ENCODE peak calls at places on chromosomes 16 and 17, in five cellular contexts. T is fibroblast of mammary gland, D is SW 1271, J is suprapubic skin, X is upper lobe of right lung. K is an unnamed sample.

GRCh38 chr16:50884066-50884860 is 142.4 kb downstream of the CYLD start:
- DNase-seq in T (no peak), D (no peak), J (no peak), X (no peak), K (no peak)

GRCh38 chr16:35174006-35174405 is 1714.6 kb downstream of the TP53TG3F start:
- DNase-seq in T (no peak), D (no peak), J (no peak), X (peak; percentile 39), K (no peak)

GRCh38 chr17:49783051-49783715 is 5.3 kb upstream of the KAT7 start:
- DNase-seq in T (no peak), D (no peak), J (no peak), X (no peak), K (no peak)

GRCh38 chr16:11994187-11995119 is 17.9 kb downstream of the SNX29 start:
- DNase-seq in T (no peak), D (no peak), J (no peak), X (no peak), K (no peak)

GRCh38 chr16:24013733-24014645 is 178.2 kb downstream of the PRKCB start:
- DNase-seq in T (no peak), D (no peak), J (no peak), X (no peak), K (no peak)

GRCh38 chr17:76537288-76537577 is 276 bp downstream of the CYGB start:
- DNase-seq in T (no peak), D (no peak), J (no peak), X (peak; percentile 77), K (no peak)

GRCh38 chr17:77831497-77832179 is 126.9 kb upstream of the TNRC6C start:
- DNase-seq in T (peak; percentile 77), D (no peak), J (peak; percentile 53), X (peak; percentile 19), K (no peak)

GRCh38 chr17:6241381-6241780 is 171.2 kb downstream of the WSCD1 start:
- DNase-seq in T (no peak), D (no peak), J (no peak), X (no peak), K (no peak)

GRCh38 chr17:61805399-61805798 is 57.9 kb downstream of the BRIP1 start:
- DNase-seq in T (peak; percentile 68), D (no peak), J (no peak), X (no peak), K (no peak)

GRCh38 chr17:12667299-12667958 is 1.7 kb downstream of the MYOCD start:
- DNase-seq in T (peak; percentile 72), D (no peak), J (no peak), X (no peak), K (no peak)

GRCh38 chr17:35312790-35313711 is 60.4 kb downstream of the SLFN11 start:
- DNase-seq in T (peak; percentile 76), D (no peak), J (no peak), X (peak; percentile 63), K (peak; percentile 88)